ENCODE peak calls at places on chromosome 14, in five cellular contexts. D, N, E, F and L are unnamed samples.

GRCh38 chr14:33530358-33530757 is 420.5 kb downstream of the EGLN3 start:
- DNase-seq in N (no peak), D (no peak), F (no peak), E (no peak), L (no peak)

GRCh38 chr14:71086571-71086970 is 179.3 kb downstream of the PCNX1 start:
- DNase-seq in N (no peak), E (no peak), F (no peak), D (no peak), L (no peak)

GRCh38 chr14:51638071-51638944 is 13.4 kb upstream of the FRMD6 start:
- DNase-seq in F (no peak), E (peak; percentile 75), D (no peak), N (peak; percentile 35), L (peak; percentile 83)

GRCh38 chr14:24960816-24961215 is 89.1 kb downstream of the STXBP6 start:
- DNase-seq in D (peak; percentile 88), E (no peak), N (no peak), F (no peak), L (no peak)

GRCh38 chr14:105993814-105994213 is 467.4 kb downstream of the TMEM121 start:
- DNase-seq in D (no peak), E (no peak), F (no peak), N (no peak), L (no peak)

GRCh38 chr14:71536015-71536535 is 396.2 kb upstream of the RGS6 start:
- DNase-seq in D (peak; percentile 27), F (no peak), E (no peak), N (no peak), L (no peak)

GRCh38 chr14:40003773-40004172 is 571.5 kb upstream of the FBXO33 start:
- DNase-seq in E (no peak), N (no peak), F (no peak), D (no peak), L (no peak)

GRCh38 chr14:101709962-101710891 is 51.3 kb upstream of the PPP2R5C start:
- DNase-seq in F (no peak), D (no peak), N (no peak), E (peak; percentile 39), L (no peak)

GRCh38 chr14:94682061-94682516 is 69.9 kb downstream of the SERPINA3 start:
- DNase-seq in D (no peak), F (no peak), N (no peak), E (no peak), L (no peak)

GRCh38 chr14:33917664-33918063 is 33.2 kb downstream of the EGLN3 start:
- DNase-seq in D (no peak), E (no peak), F (no peak), N (no peak), L (no peak)

GRCh38 chr14:49966304-49966809 is 73.5 kb downstream of the ARF6 start:
- DNase-seq in F (no peak), D (no peak), E (peak; percentile 84), N (peak; percentile 82), L (peak; percentile 50)

GRCh38 chr14:75291331-75291730 is 12.7 kb downstream of the FOS start:
- DNase-seq in F (no peak), N (no peak), D (no peak), E (no peak), L (no peak)

GRCh38 chr14:20177433-20177974 is 13.2 kb upstream of the OR11G2 start:
- DNase-seq in F (no peak), N (no peak), D (no peak), E (no peak), L (no peak)

GRCh38 chr14:75428230-75429104 is 645 bp downstream of the JDP2 start:
- DNase-seq in F (peak; percentile 64), N (no peak), E (no peak), D (no peak), L (peak; percentile 43)

GRCh38 chr14:78593949-78594348 is 423.8 kb downstream of the NRXN3 start:
- DNase-seq in N (no peak), F (no peak), D (no peak), E (no peak), L (no peak)

GRCh38 chr14:29865299-29865698 is 62.3 kb downstream of the PRKD1 start:
- DNase-seq in N (no peak), D (no peak), F (no peak), E (no peak), L (no peak)

GRCh38 chr14:85088231-85088630 is 441.7 kb upstream of the FLRT2 start:
- DNase-seq in D (no peak), F (no peak), N (no peak), E (no peak), L (no peak)

GRCh38 chr14:99272669-99273024 is 650 bp upstream of the BCL11B start:
- DNase-seq in D (no peak), F (no peak), E (no peak), N (no peak), L (no peak)

GRCh38 chr14:33404054-33404453 is 465.4 kb downstream of the NPAS3 start:
- DNase-seq in N (peak; percentile 21), F (no peak), D (peak; percentile 10), E (no peak), L (no peak)

GRCh38 chr14:68384335-68384734 is 408.5 kb downstream of the ZFP36L1 start:
- DNase-seq in F (peak; percentile 32), D (no peak), N (no peak), E (no peak), L (no peak)

GRCh38 chr14:22213110-22213509 is 375.9 kb downstream of the DAD1 start:
- DNase-seq in N (no peak), D (peak; percentile 53), E (no peak), F (no peak), L (no peak)

GRCh38 chr14:55540847-55541773 is 38.9 kb upstream of the KTN1 start:
- DNase-seq in N (no peak), F (no peak), D (peak; percentile 37), E (no peak), L (no peak)

GRCh38 chr14:55955175-55955574 is 163.0 kb upstream of the PELI2 start:
- DNase-seq in F (no peak), E (no peak), D (no peak), N (no peak), L (no peak)

GRCh38 chr14:99559286-99559990 is 44.6 kb downstream of the CCDC85C start:
- DNase-seq in D (no peak), E (no peak), N (no peak), F (no peak), L (no peak)

GRCh38 chr14:65847065-65847847 is 434.7 kb downstream of the FUT8 start:
- DNase-seq in D (no peak), N (no peak), F (no peak), E (no peak), L (no peak)

GRCh38 chr14:84750763-84751554 is 779.0 kb upstream of the FLRT2 start:
- DNase-seq in E (no peak), F (no peak), N (no peak), D (peak; percentile 50), L (peak; percentile 13)

GRCh38 chr14:22560638-22561365 is 28.2 kb downstream of the DAD1 start:
- DNase-seq in N (no peak), D (no peak), F (no peak), E (peak; percentile 85), L (no peak)

GRCh38 chr14:22112004-22112403 is 438.4 kb upstream of the OR4E1 start:
- DNase-seq in E (peak; percentile 25), D (no peak), F (peak; percentile 6), N (no peak), L (peak; percentile 63)